ENCODE peak calls at places on chromosome 10, in six cellular contexts. L, J, E, A, C and Y are unnamed samples.

GRCh38 chr10:103792547-103792946 is 62.8 kb downstream of the SH3PXD2A start:
- DNase-seq in L (no peak), J (no peak), E (no peak), A (no peak), C (no peak), Y (no peak)

GRCh38 chr10:100007239-100008141 is 2.3 kb downstream of the DNMBP start:
- DNase-seq in L (no peak), J (peak), E (no peak), A (no peak), C (no peak), Y (no peak)

GRCh38 chr10:121927361-121927840 is 430 bp downstream of the ATE1 start:
- DNase-seq in L (no peak), J (peak), E (peak), A (no peak), C (peak), Y (peak)

GRCh38 chr10:74770400-74770799 is 56.0 kb upstream of the KAT6B start:
- DNase-seq in L (no peak), J (no peak), E (no peak), A (no peak), C (no peak), Y (no peak)

GRCh38 chr10:75402486-75403143 is 1.1 kb upstream of the ZNF503 start:
- DNase-seq in L (no peak), J (no peak), E (no peak), A (peak), C (peak), Y (peak)

GRCh38 chr10:86264481-86265231 is 101.9 kb downstream of the GRID1 start:
- DNase-seq in L (no peak), J (no peak), E (no peak), A (no peak), C (no peak), Y (no peak)

GRCh38 chr10:96512524-96512991 is 1.2 kb downstream of the TLL2 start:
- DNase-seq in L (no peak), J (peak), E (no peak), A (peak), C (peak), Y (peak)

GRCh38 chr10:124611738-124612137 is 132.4 kb downstream of the FAM53B start:
- DNase-seq in L (no peak), J (no peak), E (peak), A (no peak), C (no peak), Y (no peak)